ENCODE peak calls at places on chromosomes 6 and 20, in five cellular contexts. U is AG04450; G is CD8-positive, alpha-beta T cell; H is lung; L is AG10803. W is an unnamed sample.
A peak's percentile ranks its signal among the peaks of the same experiment; 100 is the strongest.

GRCh38 chr6:14542670-14543366 is 425.2 kb downstream of the CD83 start:
- DNase-seq in U (peak; percentile 62), G (no peak), H (no peak), L (peak; percentile 54), W (no peak)

GRCh38 chr6:107846262-107846795 is 22.2 kb upstream of the SCML4 start:
- DNase-seq in U (no peak), G (no peak), H (no peak), L (no peak), W (no peak)

GRCh38 chr6:108895591-108895990 is 47.4 kb downstream of the ARMC2 start:
- DNase-seq in U (no peak), G (no peak), H (no peak), L (peak; percentile 56), W (no peak)

GRCh38 chr6:24743944-24744335 is 25.0 kb upstream of the C6orf62 start:
- DNase-seq in U (no peak), G (no peak), H (no peak), L (no peak), W (no peak)

GRCh38 chr6:166419268-166419667 is 36.5 kb upstream of the MPC1 start:
- DNase-seq in U (no peak), G (peak; percentile 50), H (no peak), L (peak; percentile 24), W (no peak)

GRCh38 chr6:5135783-5136376 is 50.7 kb downstream of the PPP1R3G start:
- DNase-seq in U (no peak), G (peak; percentile 19), H (no peak), L (no peak), W (no peak)

GRCh38 chr6:158387036-158387435 is 74.8 kb downstream of the TULP4 start:
- DNase-seq in U (no peak), G (no peak), H (no peak), L (no peak), W (no peak)

GRCh38 chr6:119454694-119455093 is 105.1 kb upstream of the MAN1A1 start:
- DNase-seq in U (no peak), G (no peak), H (no peak), L (peak; percentile 57), W (no peak)

GRCh38 chr6:119289651-119290050 is 59.9 kb downstream of the MAN1A1 start:
- DNase-seq in U (no peak), G (no peak), H (no peak), L (no peak), W (no peak)

GRCh38 chr6:153125032-153125431 is 6.0 kb downstream of the RGS17 start:
- DNase-seq in U (no peak), G (no peak), H (no peak), L (no peak), W (no peak)

GRCh38 chr6:35021014-35021413 is 120.1 kb downstream of the TCP11 start:
- DNase-seq in U (no peak), G (no peak), H (no peak), L (no peak), W (no peak)

GRCh38 chr6:116615937-116616756 is at the start of gene RSPH4A:
- DNase-seq in U (peak; percentile 79), G (peak; percentile 33), H (peak; percentile 91), L (peak; percentile 92), W (peak; percentile 81)

GRCh38 chr20:56628873-56629463 is at the start of gene TFAP2C:
- DNase-seq in U (no peak), G (no peak), H (peak; percentile 81), L (peak; percentile 76), W (peak; percentile 28)

GRCh38 chr20:40913224-40913821 is 115.3 kb upstream of the TOP1 start:
- DNase-seq in U (no peak), G (no peak), H (no peak), L (no peak), W (no peak)

GRCh38 chr20:36644032-36644712 is 1.8 kb downstream of the SLA2 start:
- DNase-seq in U (no peak), G (peak; percentile 43), H (no peak), L (no peak), W (no peak)

GRCh38 chr6:6560909-6561308 is 27.6 kb upstream of the LY86 start:
- DNase-seq in U (no peak), G (no peak), H (no peak), L (no peak), W (no peak)

GRCh38 chr6:149763866-149764265 is 14.3 kb downstream of the PCMT1 start:
- DNase-seq in U (no peak), G (no peak), H (no peak), L (peak; percentile 16), W (no peak)

GRCh38 chr6:163640641-163641040 is 226.1 kb downstream of the QKI start:
- DNase-seq in U (no peak), G (no peak), H (no peak), L (no peak), W (no peak)

GRCh38 chr6:150987371-150987828 is 121.9 kb downstream of the MTHFD1L start:
- DNase-seq in U (no peak), G (peak; percentile 17), H (no peak), L (no peak), W (no peak)

GRCh38 chr6:130001229-130001554 is 17.2 kb upstream of the L3MBTL3 start:
- DNase-seq in U (no peak), G (no peak), H (no peak), L (no peak), W (no peak)

GRCh38 chr6:51640016-51640415 is 447.4 kb downstream of the PKHD1 start:
- DNase-seq in U (no peak), G (no peak), H (no peak), L (no peak), W (no peak)

GRCh38 chr6:45132059-45132458 is 196.1 kb upstream of the RUNX2 start:
- DNase-seq in U (no peak), G (no peak), H (no peak), L (peak; percentile 35), W (no peak)

GRCh38 chr6:32941412-32941784 is 570 bp upstream of the HLA-DMB start:
- DNase-seq in U (no peak), G (peak; percentile 33), H (no peak), L (no peak), W (no peak)

GRCh38 chr6:121849477-121849876 is 414.0 kb downstream of the GJA1 start:
- DNase-seq in U (peak; percentile 44), G (no peak), H (peak; percentile 52), L (peak; percentile 62), W (peak; percentile 46)

GRCh38 chr6:138590796-138591709 is 91.8 kb upstream of the NHSL1 start:
- DNase-seq in U (peak; percentile 50), G (peak; percentile 15), H (peak; percentile 55), L (peak; percentile 75), W (peak; percentile 51)

GRCh38 chr20:50762435-50763201 is 31.2 kb downstream of the PARD6B start:
- DNase-seq in U (no peak), G (no peak), H (peak; percentile 72), L (peak; percentile 67), W (no peak)

GRCh38 chr6:154476494-154476893 is 34.0 kb downstream of the CNKSR3 start:
- DNase-seq in U (no peak), G (no peak), H (no peak), L (no peak), W (no peak)

GRCh38 chr6:40517654-40518053 is 69.5 kb downstream of the LRFN2 start:
- DNase-seq in U (no peak), G (no peak), H (no peak), L (no peak), W (no peak)

GRCh38 chr20:64129146-64129782 is 21.9 kb upstream of the NPBWR2 start:
- DNase-seq in U (no peak), G (no peak), H (no peak), L (no peak), W (no peak)

GRCh38 chr20:64130876-64131275 is 23.5 kb upstream of the NPBWR2 start:
- DNase-seq in U (no peak), G (no peak), H (no peak), L (no peak), W (no peak)

GRCh38 chr20:64133951-64134407 is 26.6 kb upstream of the NPBWR2 start:
- DNase-seq in U (no peak), G (no peak), H (no peak), L (no peak), W (no peak)

GRCh38 chr20:64130271-64130670 is 22.9 kb upstream of the NPBWR2 start:
- DNase-seq in U (no peak), G (no peak), H (no peak), L (no peak), W (no peak)

GRCh38 chr20:64131406-64131805 is 24.0 kb upstream of the NPBWR2 start:
- DNase-seq in U (no peak), G (no peak), H (no peak), L (peak; percentile 34), W (no peak)
- TF ChIP-seq CTCF in U (peak; percentile 23), G (no peak), H (no peak), L (peak; percentile 22), W (peak; percentile 12)

GRCh38 chr6:42361036-42361435 is 90.7 kb downstream of the TRERF1 start:
- DNase-seq in U (no peak), G (no peak), H (no peak), L (no peak), W (no peak)
- TF ChIP-seq CTCF in U (no peak), G (no peak), H (no peak), L (no peak), W (no peak)

GRCh38 chr20:3811421-3812258 is 8.7 kb upstream of the AP5S1 start:
- DNase-seq in U (peak; percentile 99), G (peak; percentile 91), H (peak; percentile 98), L (peak; percentile 99), W (no peak)
- TF ChIP-seq CTCF in U (no peak), G (no peak), H (no peak), L (no peak), W (no peak)

GRCh38 chr20:3775457-3775856 is 5.8 kb downstream of the SPEF1 start:
- DNase-seq in U (no peak), G (no peak), H (no peak), L (no peak), W (no peak)

GRCh38 chr20:3777381-3777725 is 3.9 kb downstream of the SPEF1 start:
- DNase-seq in U (no peak), G (no peak), H (no peak), L (no peak), W (no peak)

GRCh38 chr20:3778976-3779375 is 2.3 kb downstream of the SPEF1 start:
- DNase-seq in U (no peak), G (no peak), H (no peak), L (no peak), W (no peak)

GRCh38 chr20:3781153-3781910 is at the start of gene SPEF1:
- DNase-seq in U (peak; percentile 71), G (no peak), H (peak; percentile 84), L (peak; percentile 92), W (peak; percentile 44)

DNA sequence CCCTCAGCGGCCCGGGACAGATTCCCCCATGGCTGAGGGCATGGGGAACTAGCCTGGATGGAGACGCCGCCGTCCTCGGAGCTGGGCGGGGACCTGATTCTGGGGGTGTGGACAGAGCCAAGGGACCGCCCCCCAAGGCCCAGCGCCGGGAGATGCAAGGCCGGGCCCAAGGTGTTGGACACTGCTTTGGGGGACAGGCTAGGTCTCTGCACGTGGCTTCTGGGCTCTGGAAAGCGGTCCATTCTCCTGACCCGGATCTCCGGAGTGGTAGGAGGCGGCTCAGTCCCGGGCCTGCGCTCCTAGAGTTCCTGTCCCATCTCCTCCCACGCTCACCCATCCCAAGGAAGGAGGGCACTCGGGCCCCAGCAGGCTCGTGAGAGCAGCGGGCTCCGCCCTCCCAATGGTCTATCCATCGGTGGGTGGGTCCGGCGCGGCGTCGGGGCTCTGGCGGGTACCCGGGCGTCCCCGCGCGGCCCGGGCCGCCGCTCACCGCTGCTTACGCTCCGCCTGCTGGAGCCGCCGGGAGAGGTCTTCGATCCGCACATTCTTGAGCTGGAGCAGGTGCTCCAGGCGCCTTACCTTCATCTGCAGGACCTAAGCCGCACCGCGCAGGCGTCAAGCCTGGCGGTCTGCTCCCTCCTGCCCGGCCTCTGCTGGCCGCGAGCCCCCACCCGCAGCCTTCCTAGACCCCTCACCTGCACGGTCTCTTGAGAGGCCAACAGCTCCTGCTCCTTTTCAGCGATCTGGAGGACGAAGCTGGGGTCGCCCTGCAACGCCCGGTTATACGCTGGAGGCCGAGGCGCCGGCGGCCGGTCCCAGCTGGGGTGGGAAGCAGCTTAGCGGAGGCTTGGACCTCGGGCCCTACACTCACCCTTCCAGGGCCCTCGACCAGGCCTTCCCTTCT is 3.3 kb downstream of the SPEF1 start:
- DNase-seq in U (no peak), G (peak; percentile 18), H (peak; percentile 67), L (peak; percentile 36), W (peak; percentile 64)
- TF ChIP-seq CTCF in U (no peak), G (no peak), H (no peak), L (no peak), W (no peak)

W was measured in progenitor cell of endocrine pancreas.